ENCODE peak calls at places on chromosome 12, in seven cellular contexts. T is ascending aorta; H is CD4-positive, CD25-positive, alpha-beta regulatory T cell; L is OCI-LY7; F is left lung; M is CD4-positive, alpha-beta T cell; A is IMR-90. P is an unnamed sample.

GRCh38 chr12:103901518-103902173 is 28.6 kb upstream of the HSP90B1 start:
- DNase-seq in T (no peak), H (peak; percentile 71), L (no peak), F (no peak), M (peak; percentile 58), A (no peak), P (no peak)

GRCh38 chr12:29066061-29066588 is 83.0 kb upstream of the FAR2 start:
- DNase-seq in T (no peak), H (peak; percentile 29), L (no peak), F (no peak), M (no peak), A (peak; percentile 50), P (no peak)

GRCh38 chr12:53122961-53123468 is 19.7 kb downstream of the SOAT2 start:
- DNase-seq in T (no peak), H (no peak), L (no peak), F (no peak), M (no peak), A (peak; percentile 35), P (no peak)

GRCh38 chr12:24079083-24079482 is 129.6 kb upstream of the SOX5 start:
- DNase-seq in T (no peak), H (no peak), L (no peak), F (no peak), M (no peak), A (no peak), P (no peak)

GRCh38 chr12:45580570-45580969 is 148.9 kb upstream of the ARID2 start:
- DNase-seq in T (no peak), H (no peak), L (no peak), F (no peak), M (no peak), A (no peak), P (no peak)

GRCh38 chr12:101695698-101696097 is 1.7 kb upstream of the CHPT1 start:
- DNase-seq in T (no peak), H (no peak), L (no peak), F (no peak), M (no peak), A (peak; percentile 59), P (no peak)

GRCh38 chr12:25495336-25496097 is 57.6 kb downstream of the LMNTD1 start:
- DNase-seq in T (no peak), H (no peak), L (no peak), F (no peak), M (no peak), A (peak; percentile 89), P (no peak)

GRCh38 chr12:51948066-51948465 is 3.4 kb upstream of the ACVR1B start:
- DNase-seq in T (no peak), H (no peak), L (no peak), F (no peak), M (no peak), A (no peak), P (no peak)

GRCh38 chr12:120474092-120474960 is 4.8 kb upstream of the SRSF9 start:
- DNase-seq in T (no peak), H (no peak), L (no peak), F (no peak), M (no peak), A (peak; percentile 80), P (no peak)

GRCh38 chr12:83664650-83665049 is 977.9 kb downstream of the TMTC2 start:
- DNase-seq in T (no peak), H (no peak), L (no peak), F (no peak), M (no peak), A (no peak), P (no peak)

DNA sequence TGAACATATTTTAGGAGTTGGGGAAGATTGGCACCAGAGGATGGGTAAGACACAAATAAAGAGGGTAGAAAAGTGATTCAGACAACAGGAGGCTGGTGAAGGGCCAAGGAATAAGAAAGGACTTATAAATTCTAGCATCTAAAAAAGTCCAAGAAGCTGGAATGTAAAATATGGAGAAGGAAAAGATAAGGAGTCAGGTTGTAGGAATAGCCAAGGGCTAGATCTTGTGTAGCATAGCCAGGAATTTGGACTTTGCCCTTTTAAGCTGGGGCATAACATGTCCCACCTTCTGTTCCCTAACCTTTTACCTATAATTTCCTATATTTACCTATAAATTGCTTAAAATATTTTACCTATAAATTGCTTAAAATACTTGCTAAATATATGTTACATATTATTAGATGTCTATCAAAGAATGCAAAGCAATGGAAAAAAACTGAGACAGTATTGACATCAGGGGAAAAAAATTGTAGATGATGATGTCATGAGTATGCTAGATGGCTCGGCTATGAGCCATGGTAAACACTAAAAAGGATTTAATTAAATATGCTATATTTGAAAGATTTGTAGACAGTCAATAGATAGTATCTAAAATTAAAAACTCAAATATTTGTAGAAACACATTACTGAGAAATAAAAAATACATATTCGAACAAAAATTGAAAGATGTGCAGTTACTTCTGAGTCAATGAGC is 99.7 kb upstream of the PLEKHG7 start:
- DNase-seq in T (no peak), H (no peak), L (no peak), F (no peak), M (no peak), A (peak; percentile 41), P (no peak)
- H3K9me3 ChIP-seq in T (no peaks in the 10 kb centered on the region), H (peaks cover 19% of the 10 kb centered on the region), L (peaks cover 18% of the 10 kb centered on the region), F (peaks cover 14% of the 10 kb centered on the region), M (peaks cover 12% of the 10 kb centered on the region), A (peaks cover 5% of the 10 kb centered on the region), P (peaks cover 3% of the 10 kb centered on the region)

DNA sequence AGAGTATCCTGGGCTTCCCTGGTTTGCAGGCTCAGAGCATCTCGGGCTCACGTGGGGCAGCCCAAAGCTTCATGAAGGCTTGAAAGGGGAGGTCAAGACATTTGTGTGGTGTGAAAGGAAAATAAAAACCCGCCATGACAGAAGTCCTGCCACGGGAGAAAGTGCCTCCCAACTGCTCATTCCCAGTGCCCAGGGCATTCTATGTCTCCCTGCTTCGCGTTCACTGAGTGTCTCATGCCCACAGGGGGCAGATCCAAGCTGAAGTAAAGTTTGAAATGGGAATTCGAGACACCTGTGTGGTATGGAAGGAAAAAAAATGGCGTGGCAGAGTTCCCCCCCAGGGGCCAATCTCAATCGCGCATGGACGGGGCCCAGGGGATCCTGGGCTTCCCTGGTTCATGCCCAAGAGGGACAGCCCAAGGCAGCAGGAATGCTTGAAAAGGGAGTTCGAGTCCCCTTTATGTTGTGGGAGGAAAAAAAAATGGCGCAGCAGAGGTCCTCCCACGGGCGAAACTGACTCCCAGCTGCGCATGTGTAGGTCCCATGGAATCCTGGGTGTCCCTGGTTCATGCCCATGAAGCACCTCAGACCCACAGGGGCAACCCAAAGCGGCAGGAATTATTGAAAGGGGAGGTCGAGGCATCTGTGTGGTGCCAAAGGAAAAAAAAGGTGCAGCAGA is 576.7 kb downstream of the ALG10 start:
- DNase-seq in T (no peak), H (no peak), L (no peak), F (no peak), M (no peak), A (no peak), P (no peak)
- H3K9me3 ChIP-seq in T (peaks cover 24% of the 10 kb centered on the region), H (peaks cover 99% of the 10 kb centered on the region), L (peaks cover 14% of the 10 kb centered on the region), F (peaks cover 100% of the 10 kb centered on the region), M (peaks cover 78% of the 10 kb centered on the region), A (peaks cover 61% of the 10 kb centered on the region), P (no peaks in the 10 kb centered on the region)

GRCh38 chr12:128276542-128276941 is 9.6 kb downstream of the TMEM132C start:
- DNase-seq in T (no peak), H (no peak), L (no peak), F (no peak), M (no peak), A (no peak), P (no peak)
- H3K9me3 ChIP-seq in T (peaks cover 11% of the 10 kb centered on the region), H (peaks cover 4% of the 10 kb centered on the region), L (no peaks in the 10 kb centered on the region), F (peaks cover 21% of the 10 kb centered on the region), M (peaks cover 10% of the 10 kb centered on the region), A (peaks cover 10% of the 10 kb centered on the region), P (no peaks in the 10 kb centered on the region)

GRCh38 chr12:76518699-76519098 is 40.9 kb downstream of the OSBPL8 start:
- DNase-seq in T (no peak), H (no peak), L (no peak), F (no peak), M (no peak), A (no peak), P (no peak)
- H3K9me3 ChIP-seq in T (peaks cover 6% of the 10 kb centered on the region), H (no peaks in the 10 kb centered on the region), L (peaks cover 45% of the 10 kb centered on the region), F (peaks cover 1% of the 10 kb centered on the region), M (no peaks in the 10 kb centered on the region), A (peaks cover 2% of the 10 kb centered on the region), P (no peaks in the 10 kb centered on the region)

GRCh38 chr12:132392389-132393244 is 63.2 kb upstream of the GALNT9 start:
- DNase-seq in T (no peak), H (no peak), L (no peak), F (peak; percentile 19), M (no peak), A (no peak), P (no peak)
- H3K9me3 ChIP-seq in T (no peaks in the 10 kb centered on the region), H (no peaks in the 10 kb centered on the region), L (no peaks in the 10 kb centered on the region), F (no peaks in the 10 kb centered on the region), M (no peaks in the 10 kb centered on the region), A (peaks cover 9% of the 10 kb centered on the region), P (no peaks in the 10 kb centered on the region)

DNA sequence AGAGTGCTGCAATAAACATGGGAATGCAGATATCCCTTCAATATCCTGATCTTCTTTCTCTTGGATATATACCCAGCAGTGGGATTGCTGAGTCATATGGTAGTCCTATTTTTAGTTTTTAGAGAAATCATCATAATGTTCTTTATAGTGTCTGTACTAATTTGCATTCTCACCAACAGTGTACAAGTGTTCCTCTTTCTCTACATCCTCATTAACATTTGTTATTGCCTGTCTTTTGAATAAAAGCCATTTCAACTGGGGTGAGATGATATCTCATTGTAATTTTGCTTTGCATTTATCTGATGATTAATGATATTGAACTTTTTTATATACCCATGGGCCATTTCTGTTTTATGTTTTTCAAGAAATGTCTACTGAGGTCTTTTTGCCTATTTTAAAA is 34.4 kb upstream of the PLBD1 start:
- DNase-seq in T (no peak), H (no peak), L (no peak), F (no peak), M (no peak), A (no peak), P (no peak)
- H3K9me3 ChIP-seq in T (peaks cover 49% of the 10 kb centered on the region), H (peaks cover 20% of the 10 kb centered on the region), L (peaks cover 50% of the 10 kb centered on the region), F (peaks cover 48% of the 10 kb centered on the region), M (peaks cover 28% of the 10 kb centered on the region), A (no peaks in the 10 kb centered on the region), P (peaks cover 35% of the 10 kb centered on the region)

GRCh38 chr12:15688202-15688736 is 100.9 kb downstream of the EPS8 start:
- DNase-seq in T (peak; percentile 45), H (peak; percentile 28), L (no peak), F (peak; percentile 47), M (no peak), A (no peak), P (no peak)
- H3K9me3 ChIP-seq in T (no peaks in the 10 kb centered on the region), H (no peaks in the 10 kb centered on the region), L (no peaks in the 10 kb centered on the region), F (no peaks in the 10 kb centered on the region), M (no peaks in the 10 kb centered on the region), A (no peaks in the 10 kb centered on the region), P (no peaks in the 10 kb centered on the region)

GRCh38 chr12:56898938-56899337 is 35.3 kb downstream of the SDR9C7 start:
- DNase-seq in T (no peak), H (no peak), L (no peak), F (no peak), M (no peak), A (no peak), P (no peak)
- H3K9me3 ChIP-seq in T (peaks cover 17% of the 10 kb centered on the region), H (peaks cover 24% of the 10 kb centered on the region), L (peaks cover 12% of the 10 kb centered on the region), F (peaks cover 45% of the 10 kb centered on the region), M (peaks cover 35% of the 10 kb centered on the region), A (peaks cover 19% of the 10 kb centered on the region), P (peaks cover 31% of the 10 kb centered on the region)

P was measured in esophagus squamous epithelium.